ENCODE peak calls at places on chromosomes 2 and 18, in nine cellular contexts. X is tibial artery; T is A549; O is stimulated activated CD8-positive, alpha-beta memory T cell treated with anti-CD3 and anti-CD28 coated beads, Interleukin-15, amount 100 ng/mL, for 24 hours; W is M059J; P is body of pancreas; I is activated T-cell treated with anti-CD3 and anti-CD28 coated beads for 1 hour; H is retina; E is activated T-helper 1 cell treated with anti-CD3 and anti-CD28 coated beads, Interleukin-2, amount 50 U/mL, for 16 hours. D is an unnamed sample.

GRCh38 chr18:24837065-24837464 is 376.6 kb downstream of the HRH4 start:
- DNase-seq in X (no peak), T (no peak), O (no peak), W (peak), P (no peak), I (no peak), H (peak), E (no peak), D (no peak)

GRCh38 chr2:11901351-11902069 is 155.1 kb downstream of the LPIN1 start:
- DNase-seq in X (no peak), T (no peak), O (no peak), W (no peak), P (no peak), I (no peak), H (no peak), E (no peak), D (no peak)

GRCh38 chr18:14092625-14093361 is 39.4 kb downstream of the ZNF519 start:
- DNase-seq in X (no peak), T (no peak), O (no peak), W (no peak), P (no peak), I (no peak), H (no peak), E (no peak), D (no peak)

GRCh38 chr2:240459401-240460242 is 24.2 kb downstream of the GPC1 start:
- DNase-seq in X (no peak), T (no peak), O (no peak), W (no peak), P (peak), I (no peak), H (peak), E (no peak), D (no peak)

GRCh38 chr2:66494708-66495107 is 59.8 kb downstream of the MEIS1 start:
- DNase-seq in X (peak), T (no peak), O (no peak), W (peak), P (peak), I (no peak), H (no peak), E (no peak), D (no peak)

GRCh38 chr2:228063558-228063957 is 117.9 kb downstream of the SPHKAP start:
- DNase-seq in X (no peak), T (no peak), O (no peak), W (no peak), P (no peak), I (no peak), H (no peak), E (no peak), D (no peak)

GRCh38 chr18:5461056-5461455 is 82.7 kb downstream of the EPB41L3 start:
- DNase-seq in X (no peak), T (no peak), O (no peak), W (peak), P (no peak), I (no peak), H (no peak), E (no peak), D (no peak)

GRCh38 chr2:25590921-25591505 is 82.4 kb downstream of the DTNB start:
- DNase-seq in X (no peak), T (no peak), O (no peak), W (no peak), P (no peak), I (no peak), H (no peak), E (no peak), D (no peak)

GRCh38 chr18:3932285-3932684 is 482.3 kb downstream of the TGIF1 start:
- DNase-seq in X (no peak), T (no peak), O (no peak), W (no peak), P (no peak), I (no peak), H (no peak), E (no peak), D (no peak)

GRCh38 chr2:179460530-179460929 is 195.9 kb upstream of the SESTD1 start:
- DNase-seq in X (peak), T (no peak), O (no peak), W (peak), P (no peak), I (no peak), H (no peak), E (no peak), D (no peak)

GRCh38 chr18:80192653-80193385 is 54.5 kb downstream of the PARD6G start:
- DNase-seq in X (no peak), T (no peak), O (no peak), W (no peak), P (no peak), I (no peak), H (no peak), E (no peak), D (peak)

GRCh38 chr2:22904126-22904684 is 480.8 kb upstream of the KLHL29 start:
- DNase-seq in X (no peak), T (peak), O (no peak), W (no peak), P (peak), I (no peak), H (no peak), E (no peak), D (peak)

GRCh38 chr2:20563833-20564232 is 87.1 kb downstream of the HS1BP3 start:
- DNase-seq in X (no peak), T (no peak), O (no peak), W (peak), P (no peak), I (no peak), H (no peak), E (no peak), D (no peak)

GRCh38 chr2:198383392-198383791 is 579.0 kb downstream of the PLCL1 start:
- DNase-seq in X (no peak), T (no peak), O (no peak), W (peak), P (no peak), I (no peak), H (no peak), E (no peak), D (no peak)

GRCh38 chr2:68366083-68366560 is 1.0 kb downstream of the PLEK start:
- DNase-seq in X (no peak), T (no peak), O (no peak), W (no peak), P (no peak), I (no peak), H (no peak), E (no peak), D (no peak)

GRCh38 chr2:150806336-150806735 is 318.9 kb upstream of the RND3 start:
- DNase-seq in X (no peak), T (no peak), O (no peak), W (peak), P (no peak), I (no peak), H (no peak), E (no peak), D (no peak)

GRCh38 chr2:128774320-128775063 is 455.8 kb upstream of the HS6ST1 start:
- DNase-seq in X (peak), T (no peak), O (no peak), W (no peak), P (peak), I (no peak), H (no peak), E (no peak), D (no peak)

GRCh38 chr2:159063677-159064076 is 95.2 kb downstream of the TANC1 start:
- DNase-seq in X (no peak), T (no peak), O (no peak), W (no peak), P (no peak), I (no peak), H (no peak), E (no peak), D (no peak)

GRCh38 chr2:17951563-17951962 is 73.1 kb downstream of the KCNS3 start:
- DNase-seq in X (no peak), T (no peak), O (no peak), W (no peak), P (no peak), I (no peak), H (no peak), E (no peak), D (no peak)

D was measured in D341Med.